ENCODE peak calls at places on chromosomes 16 and 17, in nine cellular contexts. One of them, this sample, is unnamed.

GRCh38 chr16:69871708-69872107 is 79.4 kb upstream of the CLEC18A start:
- DNase-seq in cardiac muscle cell: no peak
- DNase-seq in upper lobe of right lung: no peak
- DNase-seq in IMR-90: no peak
- DNase-seq in tibial nerve: no peak
- DNase-seq in left ventricle myocardium inferior: no peak
- DNase-seq in activated B cell treated with CpG ODN at 0.5 μM for 24 hours: no peak
- DNase-seq in mucosa of descending colon: no peak
- DNase-seq in A673: no peak
- DNase-seq in this sample: no peak

GRCh38 chr17:75755990-75756389 is 9.0 kb downstream of the GALK1 start:
- DNase-seq in tibial nerve: no peak
- DNase-seq in left ventricle myocardium inferior: no peak
- DNase-seq in mucosa of descending colon: no peak
- DNase-seq in A673: no peak
- DNase-seq in upper lobe of right lung: no peak
- DNase-seq in activated B cell treated with CpG ODN at 0.5 μM for 24 hours: no peak
- DNase-seq in IMR-90: no peak
- DNase-seq in cardiac muscle cell: no peak
- DNase-seq in this sample: no peak

GRCh38 chr17:35496470-35497290 is 40.8 kb downstream of the SLFN12L start:
- DNase-seq in IMR-90: no peak
- DNase-seq in mucosa of descending colon: no peak
- DNase-seq in upper lobe of right lung: no peak
- DNase-seq in A673: no peak
- DNase-seq in cardiac muscle cell: no peak
- DNase-seq in left ventricle myocardium inferior: no peak
- DNase-seq in activated B cell treated with CpG ODN at 0.5 μM for 24 hours: no peak
- DNase-seq in tibial nerve: no peak
- DNase-seq in this sample: no peak

GRCh38 chr17:77479817-77480508 is 339.2 kb downstream of the SEC14L1 start:
- DNase-seq in left ventricle myocardium inferior: no peak
- DNase-seq in cardiac muscle cell: no peak
- DNase-seq in A673: no peak
- DNase-seq in activated B cell treated with CpG ODN at 0.5 μM for 24 hours: no peak
- DNase-seq in tibial nerve: no peak
- DNase-seq in mucosa of descending colon: no peak
- DNase-seq in IMR-90: peak; percentile 34
- DNase-seq in upper lobe of right lung: no peak
- DNase-seq in this sample: no peak

GRCh38 chr16:11700264-11701029 is 32.2 kb downstream of the SNN start:
- DNase-seq in tibial nerve: no peak
- DNase-seq in IMR-90: peak; percentile 42
- DNase-seq in upper lobe of right lung: no peak
- DNase-seq in A673: no peak
- DNase-seq in mucosa of descending colon: no peak
- DNase-seq in cardiac muscle cell: no peak
- DNase-seq in activated B cell treated with CpG ODN at 0.5 μM for 24 hours: no peak
- DNase-seq in left ventricle myocardium inferior: no peak
- DNase-seq in this sample: no peak

GRCh38 chr16:50396770-50397525 is 28.2 kb upstream of the BRD7 start:
- DNase-seq in tibial nerve: no peak
- DNase-seq in A673: no peak
- DNase-seq in cardiac muscle cell: no peak
- DNase-seq in mucosa of descending colon: no peak
- DNase-seq in activated B cell treated with CpG ODN at 0.5 μM for 24 hours: no peak
- DNase-seq in upper lobe of right lung: no peak
- DNase-seq in left ventricle myocardium inferior: no peak
- DNase-seq in IMR-90: peak; percentile 36
- DNase-seq in this sample: no peak

GRCh38 chr16:88497561-88498420 is 44.7 kb downstream of the ZFPM1 start:
- DNase-seq in IMR-90: peak; percentile 21
- DNase-seq in upper lobe of right lung: no peak
- DNase-seq in tibial nerve: no peak
- DNase-seq in mucosa of descending colon: no peak
- DNase-seq in A673: no peak
- DNase-seq in cardiac muscle cell: peak; percentile 71
- DNase-seq in left ventricle myocardium inferior: no peak
- DNase-seq in activated B cell treated with CpG ODN at 0.5 μM for 24 hours: no peak
- DNase-seq in this sample: no peak

GRCh38 chr17:2400877-2401425 is at the start of gene MNT:
- DNase-seq in left ventricle myocardium inferior: peak; percentile 94
- DNase-seq in activated B cell treated with CpG ODN at 0.5 μM for 24 hours: peak; percentile 95
- DNase-seq in cardiac muscle cell: peak; percentile 96
- DNase-seq in IMR-90: peak; percentile 92
- DNase-seq in tibial nerve: peak; percentile 88
- DNase-seq in A673: peak; percentile 97
- DNase-seq in upper lobe of right lung: peak; percentile 97
- DNase-seq in mucosa of descending colon: peak; percentile 97
- DNase-seq in this sample: peak; percentile 98

GRCh38 chr16:71626858-71627213 is 852 bp downstream of the MARVELD3 start:
- DNase-seq in tibial nerve: no peak
- DNase-seq in activated B cell treated with CpG ODN at 0.5 μM for 24 hours: peak; percentile 19
- DNase-seq in left ventricle myocardium inferior: no peak
- DNase-seq in cardiac muscle cell: no peak
- DNase-seq in IMR-90: no peak
- DNase-seq in upper lobe of right lung: peak; percentile 77
- DNase-seq in mucosa of descending colon: peak; percentile 91
- DNase-seq in A673: no peak
- DNase-seq in this sample: no peak

GRCh38 chr17:17514993-17515920 is 19.1 kb upstream of the RASD1 start:
- DNase-seq in upper lobe of right lung: no peak
- DNase-seq in left ventricle myocardium inferior: no peak
- DNase-seq in cardiac muscle cell: no peak
- DNase-seq in tibial nerve: peak; percentile 62
- DNase-seq in mucosa of descending colon: no peak
- DNase-seq in IMR-90: peak; percentile 25
- DNase-seq in A673: no peak
- DNase-seq in activated B cell treated with CpG ODN at 0.5 μM for 24 hours: no peak
- DNase-seq in this sample: no peak

GRCh38 chr17:71084838-71085237 is 915.5 kb downstream of the KCNJ2 start:
- DNase-seq in activated B cell treated with CpG ODN at 0.5 μM for 24 hours: no peak
- DNase-seq in left ventricle myocardium inferior: no peak
- DNase-seq in IMR-90: no peak
- DNase-seq in A673: no peak
- DNase-seq in mucosa of descending colon: no peak
- DNase-seq in tibial nerve: no peak
- DNase-seq in upper lobe of right lung: no peak
- DNase-seq in cardiac muscle cell: no peak
- DNase-seq in this sample: no peak

GRCh38 chr16:71851726-71852125 is 6.0 kb downstream of the ATXN1L start:
- DNase-seq in tibial nerve: no peak
- DNase-seq in upper lobe of right lung: no peak
- DNase-seq in A673: no peak
- DNase-seq in cardiac muscle cell: no peak
- DNase-seq in activated B cell treated with CpG ODN at 0.5 μM for 24 hours: no peak
- DNase-seq in mucosa of descending colon: no peak
- DNase-seq in left ventricle myocardium inferior: no peak
- DNase-seq in IMR-90: no peak
- DNase-seq in this sample: no peak

GRCh38 chr16:53744449-53744848 is 40.5 kb downstream of the FTO start:
- DNase-seq in cardiac muscle cell: no peak
- DNase-seq in upper lobe of right lung: no peak
- DNase-seq in mucosa of descending colon: no peak
- DNase-seq in activated B cell treated with CpG ODN at 0.5 μM for 24 hours: no peak
- DNase-seq in tibial nerve: no peak
- DNase-seq in left ventricle myocardium inferior: no peak
- DNase-seq in A673: peak; percentile 31
- DNase-seq in IMR-90: no peak
- DNase-seq in this sample: peak; percentile 16

GRCh38 chr16:73143681-73144370 is 95.9 kb upstream of the ZFHX3 start:
- DNase-seq in tibial nerve: no peak
- DNase-seq in IMR-90: no peak
- DNase-seq in left ventricle myocardium inferior: no peak
- DNase-seq in mucosa of descending colon: no peak
- DNase-seq in cardiac muscle cell: no peak
- DNase-seq in A673: no peak
- DNase-seq in upper lobe of right lung: no peak
- DNase-seq in activated B cell treated with CpG ODN at 0.5 μM for 24 hours: no peak
- DNase-seq in this sample: no peak

GRCh38 chr16:67884684-67885083 is at the start of gene NRN1L:
- DNase-seq in left ventricle myocardium inferior: peak; percentile 90
- DNase-seq in activated B cell treated with CpG ODN at 0.5 μM for 24 hours: no peak
- DNase-seq in A673: peak; percentile 95
- DNase-seq in upper lobe of right lung: peak; percentile 91
- DNase-seq in mucosa of descending colon: peak; percentile 80
- DNase-seq in cardiac muscle cell: peak; percentile 90
- DNase-seq in IMR-90: peak; percentile 89
- DNase-seq in tibial nerve: peak; percentile 86
- DNase-seq in this sample: no peak

GRCh38 chr17:33811984-33812383 is 443.1 kb upstream of the CCL2 start:
- DNase-seq in A673: no peak
- DNase-seq in left ventricle myocardium inferior: no peak
- DNase-seq in upper lobe of right lung: no peak
- DNase-seq in cardiac muscle cell: no peak
- DNase-seq in IMR-90: no peak
- DNase-seq in mucosa of descending colon: no peak
- DNase-seq in activated B cell treated with CpG ODN at 0.5 μM for 24 hours: no peak
- DNase-seq in tibial nerve: no peak
- DNase-seq in this sample: no peak

GRCh38 chr16:66382171-66382965 is 15.9 kb downstream of the CDH5 start:
- DNase-seq in upper lobe of right lung: no peak
- DNase-seq in tibial nerve: no peak
- DNase-seq in left ventricle myocardium inferior: no peak
- DNase-seq in activated B cell treated with CpG ODN at 0.5 μM for 24 hours: no peak
- DNase-seq in IMR-90: peak; percentile 92
- DNase-seq in mucosa of descending colon: no peak
- DNase-seq in cardiac muscle cell: no peak
- DNase-seq in A673: no peak
- DNase-seq in this sample: no peak
- TF ChIP-seq CTCF in upper lobe of right lung: no peak
- TF ChIP-seq CTCF in tibial nerve: no peak
- TF ChIP-seq CTCF in left ventricle myocardium inferior: no peak
- TF ChIP-seq CTCF in activated B cell treated with CpG ODN at 0.5 μM for 24 hours: no peak
- TF ChIP-seq CTCF in IMR-90: no peak
- TF ChIP-seq CTCF in mucosa of descending colon: no peak
- TF ChIP-seq CTCF in cardiac muscle cell: peak; percentile 7
- TF ChIP-seq CTCF in A673: no peak
- TF ChIP-seq CTCF in this sample: no peak

DNA sequence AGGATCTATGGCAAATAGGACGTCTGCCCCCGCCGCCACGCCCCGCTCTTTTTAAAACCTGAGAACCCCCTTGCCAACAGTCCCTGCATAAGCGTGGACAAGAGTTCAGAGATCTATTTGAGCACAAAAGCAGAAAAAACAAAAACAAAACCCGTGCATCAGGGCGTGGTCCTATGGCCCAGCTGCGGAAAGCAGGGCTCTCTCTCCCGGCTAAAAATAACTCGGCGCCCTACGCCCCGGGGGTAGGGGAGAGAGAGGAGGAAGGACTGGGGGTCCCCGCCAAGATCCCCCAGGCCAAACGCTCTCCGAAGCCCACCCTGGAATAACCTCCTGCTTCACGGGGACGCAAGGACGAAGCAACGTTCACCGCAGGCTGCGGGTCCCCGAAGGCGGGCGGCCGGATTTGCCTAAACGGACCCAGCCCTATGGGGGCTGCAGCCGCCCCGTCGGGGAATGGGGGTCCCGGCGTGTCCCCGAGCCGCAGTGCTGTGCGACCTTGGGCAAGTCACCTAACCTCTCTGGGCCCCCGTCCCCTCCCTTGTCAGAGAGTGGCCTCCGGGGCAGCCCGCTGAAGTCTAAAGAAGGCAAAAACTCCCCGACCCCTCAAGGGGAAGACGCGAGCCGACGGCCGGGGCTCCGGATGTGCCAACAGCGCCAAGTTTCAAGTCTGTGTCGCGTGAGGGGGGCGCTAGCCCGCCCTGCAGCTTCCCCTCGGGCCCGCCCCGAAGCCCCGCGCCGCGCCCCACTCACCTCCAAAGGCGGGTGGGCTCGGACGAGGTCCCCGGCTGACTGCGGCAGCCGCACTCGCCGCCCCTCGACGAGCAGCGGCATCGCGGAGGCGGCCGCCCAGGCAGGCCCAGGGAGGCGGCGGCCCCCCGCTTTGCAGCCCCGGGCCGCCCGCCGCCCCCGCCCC is 477 bp downstream of the NTAN1 start:
- DNase-seq in left ventricle myocardium inferior: no peak
- DNase-seq in upper lobe of right lung: no peak
- DNase-seq in cardiac muscle cell: no peak
- DNase-seq in tibial nerve: no peak
- DNase-seq in activated B cell treated with CpG ODN at 0.5 μM for 24 hours: no peak
- DNase-seq in A673: no peak
- DNase-seq in IMR-90: peak; percentile 23
- DNase-seq in mucosa of descending colon: no peak
- DNase-seq in this sample: peak; percentile 29
- TF ChIP-seq CTCF in left ventricle myocardium inferior: no peak
- TF ChIP-seq CTCF in upper lobe of right lung: no peak
- TF ChIP-seq CTCF in cardiac muscle cell: no peak
- TF ChIP-seq CTCF in tibial nerve: peak; percentile 12
- TF ChIP-seq CTCF in activated B cell treated with CpG ODN at 0.5 μM for 24 hours: no peak
- TF ChIP-seq CTCF in A673: peak; percentile 16
- TF ChIP-seq CTCF in IMR-90: peak; percentile 7
- TF ChIP-seq CTCF in mucosa of descending colon: no peak
- TF ChIP-seq CTCF in this sample: peak; percentile 17

GRCh38 chr16:81861915-81862314 is 82.8 kb downstream of the PLCG2 start:
- DNase-seq in A673: no peak
- DNase-seq in upper lobe of right lung: no peak
- DNase-seq in mucosa of descending colon: no peak
- DNase-seq in IMR-90: no peak
- DNase-seq in left ventricle myocardium inferior: no peak
- DNase-seq in cardiac muscle cell: no peak
- DNase-seq in tibial nerve: no peak
- DNase-seq in activated B cell treated with CpG ODN at 0.5 μM for 24 hours: no peak
- DNase-seq in this sample: no peak
- TF ChIP-seq CTCF in A673: no peak
- TF ChIP-seq CTCF in upper lobe of right lung: no peak
- TF ChIP-seq CTCF in mucosa of descending colon: no peak
- TF ChIP-seq CTCF in IMR-90: no peak
- TF ChIP-seq CTCF in left ventricle myocardium inferior: no peak
- TF ChIP-seq CTCF in cardiac muscle cell: no peak
- TF ChIP-seq CTCF in tibial nerve: no peak
- TF ChIP-seq CTCF in activated B cell treated with CpG ODN at 0.5 μM for 24 hours: no peak
- TF ChIP-seq CTCF in this sample: no peak

DNA sequence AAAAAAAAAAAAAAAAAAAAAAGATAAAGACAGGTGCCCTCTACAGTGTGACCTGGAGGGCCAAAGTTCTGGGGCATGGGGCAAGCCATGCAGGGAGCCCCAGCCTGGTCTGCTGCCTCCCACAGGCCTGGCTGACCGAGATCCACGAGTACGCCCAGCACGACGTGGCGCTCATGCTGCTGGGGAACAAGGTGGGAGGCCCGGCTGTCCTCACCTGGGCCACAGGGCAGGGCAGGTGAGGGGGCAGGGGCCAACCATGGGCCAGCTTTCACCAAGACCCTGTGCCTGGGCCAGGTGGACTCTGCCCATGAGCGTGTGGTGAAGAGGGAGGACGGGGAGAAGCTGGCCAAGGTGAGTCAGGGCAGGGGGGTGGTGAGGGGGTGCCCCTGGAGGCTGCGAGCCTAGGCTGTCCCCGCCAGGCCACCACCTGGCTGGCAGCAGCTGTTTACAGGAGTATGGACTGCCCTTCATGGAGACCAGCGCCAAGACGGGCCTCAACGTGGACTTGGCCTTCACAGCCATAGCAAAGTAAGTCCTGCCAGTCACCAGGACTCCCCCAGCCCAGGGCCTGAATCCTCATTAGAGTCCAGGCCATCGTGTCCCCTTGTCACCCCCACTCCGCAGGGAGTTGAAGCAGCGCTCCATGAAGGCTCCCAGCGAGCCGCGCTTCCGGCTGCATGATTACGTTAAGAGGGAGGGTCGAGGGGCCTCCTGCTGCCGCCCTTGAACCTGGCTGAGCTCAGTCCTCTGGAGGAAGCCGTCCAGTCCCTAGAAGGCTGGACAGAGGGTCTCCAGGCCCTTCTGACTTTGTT is 2.7 kb upstream of the TRAF7 start:
- DNase-seq in mucosa of descending colon: peak; percentile 71
- DNase-seq in tibial nerve: no peak
- DNase-seq in activated B cell treated with CpG ODN at 0.5 μM for 24 hours: no peak
- DNase-seq in IMR-90: no peak
- DNase-seq in A673: peak; percentile 49
- DNase-seq in left ventricle myocardium inferior: no peak
- DNase-seq in upper lobe of right lung: no peak
- DNase-seq in cardiac muscle cell: peak; percentile 62
- DNase-seq in this sample: no peak
- TF ChIP-seq CTCF in mucosa of descending colon: no peak
- TF ChIP-seq CTCF in tibial nerve: no peak
- TF ChIP-seq CTCF in activated B cell treated with CpG ODN at 0.5 μM for 24 hours: no peak
- TF ChIP-seq CTCF in IMR-90: no peak
- TF ChIP-seq CTCF in A673: no peak
- TF ChIP-seq CTCF in left ventricle myocardium inferior: no peak
- TF ChIP-seq CTCF in upper lobe of right lung: no peak
- TF ChIP-seq CTCF in cardiac muscle cell: no peak
- TF ChIP-seq CTCF in this sample: peak; percentile 26